ENCODE peak calls at places on chromosomes 2 and 18, in ten cellular contexts. One of them, this sample, is unnamed.

GRCh38 chr2:238499731-238500570 is 73.2 kb downstream of the ASB1 start:
- DNase-seq in lower lobe of right lung: no peak
- DNase-seq in activated CD4-positive, alpha-beta T cell treated with anti-CD3 and anti-CD28 coated beads, Interleukin-2, amount 10 ng/mL, durations not matched to agents 7 days and 5 days: no peak
- DNase-seq in activated naive CD4-positive, alpha-beta T cell treated with Interleukin-2 at 50 U/mL for 16 hours: no peak
- DNase-seq in SK-N-SH: no peak
- DNase-seq in NCI-H460: no peak
- DNase-seq in stimulated activated CD8-positive, alpha-beta memory T cell treated with anti-CD3 and anti-CD28 coated beads, Interleukin-12 subunit alpha, Interleukin-12 subunit beta, amount 100 ng/mL, for 1 hour: no peak
- DNase-seq in posterior cingulate gyrus: no peak
- DNase-seq in D341Med: no peak
- DNase-seq in astrocyte: peak
- DNase-seq in this sample: no peak

GRCh38 chr2:5698171-5698570 is 6.0 kb downstream of the SOX11 start:
- DNase-seq in lower lobe of right lung: no peak
- DNase-seq in activated CD4-positive, alpha-beta T cell treated with anti-CD3 and anti-CD28 coated beads, Interleukin-2, amount 10 ng/mL, durations not matched to agents 7 days and 5 days: no peak
- DNase-seq in activated naive CD4-positive, alpha-beta T cell treated with Interleukin-2 at 50 U/mL for 16 hours: no peak
- DNase-seq in SK-N-SH: no peak
- DNase-seq in NCI-H460: no peak
- DNase-seq in stimulated activated CD8-positive, alpha-beta memory T cell treated with anti-CD3 and anti-CD28 coated beads, Interleukin-12 subunit alpha, Interleukin-12 subunit beta, amount 100 ng/mL, for 1 hour: no peak
- DNase-seq in posterior cingulate gyrus: no peak
- DNase-seq in D341Med: no peak
- DNase-seq in astrocyte: no peak
- DNase-seq in this sample: no peak

GRCh38 chr18:52288403-52289004 is 51.5 kb upstream of the DCC start:
- DNase-seq in lower lobe of right lung: peak
- DNase-seq in activated CD4-positive, alpha-beta T cell treated with anti-CD3 and anti-CD28 coated beads, Interleukin-2, amount 10 ng/mL, durations not matched to agents 7 days and 5 days: no peak
- DNase-seq in activated naive CD4-positive, alpha-beta T cell treated with Interleukin-2 at 50 U/mL for 16 hours: no peak
- DNase-seq in SK-N-SH: peak
- DNase-seq in NCI-H460: peak
- DNase-seq in stimulated activated CD8-positive, alpha-beta memory T cell treated with anti-CD3 and anti-CD28 coated beads, Interleukin-12 subunit alpha, Interleukin-12 subunit beta, amount 100 ng/mL, for 1 hour: no peak
- DNase-seq in posterior cingulate gyrus: no peak
- DNase-seq in D341Med: peak
- DNase-seq in astrocyte: no peak
- DNase-seq in this sample: no peak

GRCh38 chr18:23071285-23071684 is 64.0 kb upstream of the CABLES1 start:
- DNase-seq in lower lobe of right lung: peak
- DNase-seq in activated CD4-positive, alpha-beta T cell treated with anti-CD3 and anti-CD28 coated beads, Interleukin-2, amount 10 ng/mL, durations not matched to agents 7 days and 5 days: peak
- DNase-seq in activated naive CD4-positive, alpha-beta T cell treated with Interleukin-2 at 50 U/mL for 16 hours: peak
- DNase-seq in SK-N-SH: no peak
- DNase-seq in NCI-H460: no peak
- DNase-seq in stimulated activated CD8-positive, alpha-beta memory T cell treated with anti-CD3 and anti-CD28 coated beads, Interleukin-12 subunit alpha, Interleukin-12 subunit beta, amount 100 ng/mL, for 1 hour: peak
- DNase-seq in posterior cingulate gyrus: no peak
- DNase-seq in D341Med: no peak
- DNase-seq in astrocyte: peak
- DNase-seq in this sample: no peak

GRCh38 chr2:211599146-211599545 is 939.5 kb downstream of the ERBB4 start:
- DNase-seq in lower lobe of right lung: no peak
- DNase-seq in activated CD4-positive, alpha-beta T cell treated with anti-CD3 and anti-CD28 coated beads, Interleukin-2, amount 10 ng/mL, durations not matched to agents 7 days and 5 days: no peak
- DNase-seq in activated naive CD4-positive, alpha-beta T cell treated with Interleukin-2 at 50 U/mL for 16 hours: no peak
- DNase-seq in SK-N-SH: peak
- DNase-seq in NCI-H460: no peak
- DNase-seq in stimulated activated CD8-positive, alpha-beta memory T cell treated with anti-CD3 and anti-CD28 coated beads, Interleukin-12 subunit alpha, Interleukin-12 subunit beta, amount 100 ng/mL, for 1 hour: no peak
- DNase-seq in posterior cingulate gyrus: no peak
- DNase-seq in D341Med: no peak
- DNase-seq in astrocyte: no peak
- DNase-seq in this sample: no peak

GRCh38 chr2:41774011-41774605 is 273.7 kb upstream of the PKDCC start:
- DNase-seq in lower lobe of right lung: no peak
- DNase-seq in activated CD4-positive, alpha-beta T cell treated with anti-CD3 and anti-CD28 coated beads, Interleukin-2, amount 10 ng/mL, durations not matched to agents 7 days and 5 days: no peak
- DNase-seq in activated naive CD4-positive, alpha-beta T cell treated with Interleukin-2 at 50 U/mL for 16 hours: no peak
- DNase-seq in SK-N-SH: no peak
- DNase-seq in NCI-H460: no peak
- DNase-seq in stimulated activated CD8-positive, alpha-beta memory T cell treated with anti-CD3 and anti-CD28 coated beads, Interleukin-12 subunit alpha, Interleukin-12 subunit beta, amount 100 ng/mL, for 1 hour: no peak
- DNase-seq in posterior cingulate gyrus: no peak
- DNase-seq in D341Med: peak
- DNase-seq in astrocyte: no peak
- DNase-seq in this sample: no peak

GRCh38 chr2:211144078-211144477 is 587.7 kb downstream of the CPS1 start:
- DNase-seq in lower lobe of right lung: no peak
- DNase-seq in activated CD4-positive, alpha-beta T cell treated with anti-CD3 and anti-CD28 coated beads, Interleukin-2, amount 10 ng/mL, durations not matched to agents 7 days and 5 days: no peak
- DNase-seq in activated naive CD4-positive, alpha-beta T cell treated with Interleukin-2 at 50 U/mL for 16 hours: no peak
- DNase-seq in SK-N-SH: no peak
- DNase-seq in NCI-H460: peak
- DNase-seq in stimulated activated CD8-positive, alpha-beta memory T cell treated with anti-CD3 and anti-CD28 coated beads, Interleukin-12 subunit alpha, Interleukin-12 subunit beta, amount 100 ng/mL, for 1 hour: no peak
- DNase-seq in posterior cingulate gyrus: no peak
- DNase-seq in D341Med: no peak
- DNase-seq in astrocyte: peak
- DNase-seq in this sample: no peak

GRCh38 chr18:13756261-13756660 is 29.8 kb downstream of the RNMT start:
- DNase-seq in lower lobe of right lung: no peak
- DNase-seq in activated CD4-positive, alpha-beta T cell treated with anti-CD3 and anti-CD28 coated beads, Interleukin-2, amount 10 ng/mL, durations not matched to agents 7 days and 5 days: no peak
- DNase-seq in activated naive CD4-positive, alpha-beta T cell treated with Interleukin-2 at 50 U/mL for 16 hours: no peak
- DNase-seq in SK-N-SH: no peak
- DNase-seq in NCI-H460: no peak
- DNase-seq in stimulated activated CD8-positive, alpha-beta memory T cell treated with anti-CD3 and anti-CD28 coated beads, Interleukin-12 subunit alpha, Interleukin-12 subunit beta, amount 100 ng/mL, for 1 hour: no peak
- DNase-seq in posterior cingulate gyrus: no peak
- DNase-seq in D341Med: no peak
- DNase-seq in astrocyte: no peak
- DNase-seq in this sample: no peak

GRCh38 chr18:63775166-63775730 is at the start of gene SERPINB7:
- DNase-seq in lower lobe of right lung: no peak
- DNase-seq in activated CD4-positive, alpha-beta T cell treated with anti-CD3 and anti-CD28 coated beads, Interleukin-2, amount 10 ng/mL, durations not matched to agents 7 days and 5 days: no peak
- DNase-seq in activated naive CD4-positive, alpha-beta T cell treated with Interleukin-2 at 50 U/mL for 16 hours: no peak
- DNase-seq in SK-N-SH: no peak
- DNase-seq in NCI-H460: no peak
- DNase-seq in stimulated activated CD8-positive, alpha-beta memory T cell treated with anti-CD3 and anti-CD28 coated beads, Interleukin-12 subunit alpha, Interleukin-12 subunit beta, amount 100 ng/mL, for 1 hour: no peak
- DNase-seq in posterior cingulate gyrus: no peak
- DNase-seq in D341Med: no peak
- DNase-seq in astrocyte: peak
- DNase-seq in this sample: no peak

GRCh38 chr2:168254158-168254935 is 7.0 kb upstream of the STK39 start:
- DNase-seq in lower lobe of right lung: no peak
- DNase-seq in activated CD4-positive, alpha-beta T cell treated with anti-CD3 and anti-CD28 coated beads, Interleukin-2, amount 10 ng/mL, durations not matched to agents 7 days and 5 days: no peak
- DNase-seq in activated naive CD4-positive, alpha-beta T cell treated with Interleukin-2 at 50 U/mL for 16 hours: no peak
- DNase-seq in SK-N-SH: peak
- DNase-seq in NCI-H460: no peak
- DNase-seq in stimulated activated CD8-positive, alpha-beta memory T cell treated with anti-CD3 and anti-CD28 coated beads, Interleukin-12 subunit alpha, Interleukin-12 subunit beta, amount 100 ng/mL, for 1 hour: no peak
- DNase-seq in posterior cingulate gyrus: no peak
- DNase-seq in D341Med: no peak
- DNase-seq in astrocyte: no peak
- DNase-seq in this sample: no peak

GRCh38 chr2:13522917-13523821 is 806.4 kb downstream of the TRIB2 start:
- DNase-seq in lower lobe of right lung: no peak
- DNase-seq in activated CD4-positive, alpha-beta T cell treated with anti-CD3 and anti-CD28 coated beads, Interleukin-2, amount 10 ng/mL, durations not matched to agents 7 days and 5 days: no peak
- DNase-seq in activated naive CD4-positive, alpha-beta T cell treated with Interleukin-2 at 50 U/mL for 16 hours: no peak
- DNase-seq in SK-N-SH: no peak
- DNase-seq in NCI-H460: no peak
- DNase-seq in stimulated activated CD8-positive, alpha-beta memory T cell treated with anti-CD3 and anti-CD28 coated beads, Interleukin-12 subunit alpha, Interleukin-12 subunit beta, amount 100 ng/mL, for 1 hour: no peak
- DNase-seq in posterior cingulate gyrus: no peak
- DNase-seq in D341Med: no peak
- DNase-seq in astrocyte: peak
- DNase-seq in this sample: no peak

GRCh38 chr18:76482267-76482666 is 12.8 kb downstream of the ZNF516 start:
- DNase-seq in lower lobe of right lung: no peak
- DNase-seq in activated CD4-positive, alpha-beta T cell treated with anti-CD3 and anti-CD28 coated beads, Interleukin-2, amount 10 ng/mL, durations not matched to agents 7 days and 5 days: no peak
- DNase-seq in activated naive CD4-positive, alpha-beta T cell treated with Interleukin-2 at 50 U/mL for 16 hours: no peak
- DNase-seq in SK-N-SH: no peak
- DNase-seq in NCI-H460: no peak
- DNase-seq in stimulated activated CD8-positive, alpha-beta memory T cell treated with anti-CD3 and anti-CD28 coated beads, Interleukin-12 subunit alpha, Interleukin-12 subunit beta, amount 100 ng/mL, for 1 hour: no peak
- DNase-seq in posterior cingulate gyrus: peak
- DNase-seq in D341Med: no peak
- DNase-seq in astrocyte: no peak
- DNase-seq in this sample: no peak

GRCh38 chr18:71951021-71951420 is 593.1 kb downstream of the CBLN2 start:
- DNase-seq in lower lobe of right lung: no peak
- DNase-seq in activated CD4-positive, alpha-beta T cell treated with anti-CD3 and anti-CD28 coated beads, Interleukin-2, amount 10 ng/mL, durations not matched to agents 7 days and 5 days: no peak
- DNase-seq in activated naive CD4-positive, alpha-beta T cell treated with Interleukin-2 at 50 U/mL for 16 hours: no peak
- DNase-seq in SK-N-SH: peak
- DNase-seq in NCI-H460: no peak
- DNase-seq in stimulated activated CD8-positive, alpha-beta memory T cell treated with anti-CD3 and anti-CD28 coated beads, Interleukin-12 subunit alpha, Interleukin-12 subunit beta, amount 100 ng/mL, for 1 hour: no peak
- DNase-seq in posterior cingulate gyrus: peak
- DNase-seq in D341Med: no peak
- DNase-seq in astrocyte: no peak
- DNase-seq in this sample: no peak

GRCh38 chr2:238100821-238101771 is 956 bp downstream of the ESPNL start:
- DNase-seq in lower lobe of right lung: no peak
- DNase-seq in activated CD4-positive, alpha-beta T cell treated with anti-CD3 and anti-CD28 coated beads, Interleukin-2, amount 10 ng/mL, durations not matched to agents 7 days and 5 days: no peak
- DNase-seq in activated naive CD4-positive, alpha-beta T cell treated with Interleukin-2 at 50 U/mL for 16 hours: no peak
- DNase-seq in SK-N-SH: peak
- DNase-seq in NCI-H460: no peak
- DNase-seq in stimulated activated CD8-positive, alpha-beta memory T cell treated with anti-CD3 and anti-CD28 coated beads, Interleukin-12 subunit alpha, Interleukin-12 subunit beta, amount 100 ng/mL, for 1 hour: no peak
- DNase-seq in posterior cingulate gyrus: peak
- DNase-seq in D341Med: peak
- DNase-seq in astrocyte: no peak
- DNase-seq in this sample: no peak

This sample was measured in amygdala.